ENCODE peak calls at places on chromosomes 5 and 9, in ten cellular contexts. P, S, K, I, G, L, Q, N, O and J are unnamed samples.

GRCh38 chr5:172641359-172642045 is 439 bp downstream of the NEURL1B start:
- DNase-seq in P (no peak), S (no peak), K (no peak), I (no peak), G (peak), L (no peak), Q (no peak), N (no peak), O (peak), J (peak)

GRCh38 chr9:69946800-69947437 is 96.7 kb upstream of the MAMDC2 start:
- DNase-seq in P (peak), S (no peak), K (peak), I (peak), G (no peak), L (peak), Q (no peak), N (no peak), O (no peak), J (no peak)

GRCh38 chr5:116585227-116585626 is 10.6 kb upstream of the SEMA6A start:
- DNase-seq in P (no peak), S (no peak), K (no peak), I (no peak), G (no peak), L (no peak), Q (no peak), N (no peak), O (no peak), J (no peak)

GRCh38 chr9:91047993-91048607 is 246.5 kb downstream of the SYK start:
- DNase-seq in P (no peak), S (no peak), K (peak), I (no peak), G (no peak), L (peak), Q (no peak), N (no peak), O (no peak), J (no peak)

GRCh38 chr5:86617309-86617755 is 409 bp upstream of the COX7C start:
- DNase-seq in P (no peak), S (no peak), K (no peak), I (no peak), G (no peak), L (no peak), Q (no peak), N (no peak), O (no peak), J (no peak)

GRCh38 chr5:80930940-80931339 is 29.2 kb upstream of the RASGRF2 start:
- DNase-seq in P (no peak), S (no peak), K (no peak), I (no peak), G (no peak), L (no peak), Q (no peak), N (no peak), O (no peak), J (no peak)

GRCh38 chr9:102483666-102484065 is 511.5 kb upstream of the CYLC2 start:
- DNase-seq in P (no peak), S (no peak), K (no peak), I (no peak), G (no peak), L (no peak), Q (no peak), N (no peak), O (no peak), J (no peak)

GRCh38 chr9:124747065-124747464 is 24.0 kb downstream of the NR6A1 start:
- DNase-seq in P (no peak), S (no peak), K (no peak), I (no peak), G (no peak), L (no peak), Q (no peak), N (no peak), O (no peak), J (no peak)

GRCh38 chr5:119811443-119811842 is 182.1 kb downstream of the FAM170A start:
- DNase-seq in P (no peak), S (no peak), K (no peak), I (no peak), G (no peak), L (no peak), Q (no peak), N (no peak), O (no peak), J (no peak)
- TF ChIP-seq CTCF in P (no peak), S (no peak), K (no peak), I (no peak), G (no peak), L (no peak), Q (no peak), N (no peak), O (no peak), J (no peak)

GRCh38 chr5:140106805-140107311 is 7.1 kb upstream of the PURA start:
- DNase-seq in P (no peak), S (no peak), K (no peak), I (no peak), G (no peak), L (no peak), Q (no peak), N (no peak), O (no peak), J (no peak)

GRCh38 chr5:140106101-140106500 is 7.8 kb upstream of the PURA start:
- DNase-seq in P (peak), S (no peak), K (no peak), I (no peak), G (no peak), L (no peak), Q (no peak), N (no peak), O (no peak), J (no peak)

GRCh38 chr5:140108093-140109049 is 5.5 kb upstream of the PURA start:
- DNase-seq in P (no peak), S (peak), K (no peak), I (no peak), G (peak), L (no peak), Q (no peak), N (peak), O (peak), J (no peak)

GRCh38 chr5:140109050-140109817 is 4.7 kb upstream of the PURA start:
- DNase-seq in P (no peak), S (no peak), K (peak), I (no peak), G (no peak), L (no peak), Q (no peak), N (no peak), O (no peak), J (no peak)

DNA sequence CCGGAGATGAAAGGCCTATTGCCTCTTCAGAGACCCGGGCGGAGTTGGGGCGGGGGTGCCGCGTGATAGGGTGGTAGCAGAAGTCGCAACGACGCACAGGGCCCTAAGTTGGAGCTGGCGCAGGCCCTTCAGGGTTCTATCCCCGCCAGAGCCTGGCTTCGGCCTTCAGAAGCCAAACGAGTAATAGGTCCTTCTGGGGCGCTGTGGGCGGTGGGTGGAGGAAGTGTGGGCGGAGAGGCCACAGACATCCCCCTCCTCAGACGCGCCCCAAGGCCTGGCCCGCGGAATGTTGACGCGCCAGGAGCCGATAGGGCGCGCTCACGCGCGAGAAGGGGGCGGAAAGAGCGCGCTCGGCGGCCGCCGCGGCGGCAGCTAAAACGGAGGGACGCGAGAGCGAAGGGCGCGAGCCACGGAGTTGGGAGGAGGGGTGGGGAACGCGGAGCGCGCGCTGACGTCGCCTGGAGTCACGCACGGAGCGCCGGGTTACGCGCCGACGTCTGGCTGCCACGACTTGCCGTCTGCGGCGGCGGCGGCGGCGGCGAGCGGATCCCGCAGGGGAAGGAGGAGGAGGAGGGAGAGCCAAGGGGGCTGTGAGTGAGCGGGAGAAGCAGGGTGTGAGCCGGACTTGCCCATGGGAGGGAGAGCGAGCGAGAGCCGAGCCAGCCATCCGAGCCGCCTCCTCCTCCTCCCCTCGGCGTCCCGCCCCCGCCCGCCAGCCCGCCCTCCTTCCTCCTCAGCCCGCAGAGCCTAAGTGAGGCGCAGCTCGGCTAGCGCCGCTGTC is 6.4 kb upstream of the PURA start:
- DNase-seq in P (peak), S (peak), K (peak), I (peak), G (peak), L (peak), Q (peak), N (peak), O (peak), J (peak)
- TF ChIP-seq CTCF in P (peak), S (peak), K (no peak), I (no peak), G (peak), L (peak), Q (peak), N (peak), O (no peak), J (no peak)

GRCh38 chr5:132465095-132465707 is 25.4 kb downstream of the IRF1 start:
- DNase-seq in P (no peak), S (no peak), K (no peak), I (no peak), G (no peak), L (no peak), Q (no peak), N (no peak), O (no peak), J (no peak)
- TF ChIP-seq CTCF in P (no peak), S (no peak), K (no peak), I (no peak), G (no peak), L (no peak), Q (no peak), N (no peak), O (no peak), J (no peak)

GRCh38 chr5:27124590-27124989 is 86.2 kb upstream of the CDH9 start:
- DNase-seq in P (no peak), S (no peak), K (peak), I (no peak), G (no peak), L (peak), Q (no peak), N (no peak), O (no peak), J (no peak)
- TF ChIP-seq CTCF in P (peak), S (no peak), K (no peak), I (peak), G (peak), L (peak), Q (no peak), N (no peak), O (no peak), J (no peak)

GRCh38 chr9:86990276-86990675 is 43.0 kb upstream of the GAS1 start:
- DNase-seq in P (no peak), S (no peak), K (peak), I (no peak), G (no peak), L (no peak), Q (no peak), N (no peak), O (no peak), J (no peak)

GRCh38 chr9:86994231-86994630 is 46.9 kb upstream of the GAS1 start:
- DNase-seq in P (no peak), S (no peak), K (peak), I (no peak), G (no peak), L (no peak), Q (no peak), N (no peak), O (no peak), J (no peak)

GRCh38 chr9:86997158-86997557 is 49.9 kb upstream of the GAS1 start:
- DNase-seq in P (no peak), S (no peak), K (no peak), I (no peak), G (no peak), L (no peak), Q (no peak), N (no peak), O (no peak), J (no peak)

GRCh38 chr9:86997961-86998360 is 50.7 kb upstream of the GAS1 start:
- DNase-seq in P (no peak), S (no peak), K (no peak), I (no peak), G (no peak), L (no peak), Q (no peak), N (no peak), O (no peak), J (no peak)

GRCh38 chr9:86993830-86994229 is 46.5 kb upstream of the GAS1 start:
- DNase-seq in P (no peak), S (no peak), K (no peak), I (no peak), G (no peak), L (no peak), Q (no peak), N (no peak), O (no peak), J (no peak)
- TF ChIP-seq CTCF in P (no peak), S (no peak), K (no peak), I (no peak), G (no peak), L (no peak), Q (no peak), N (no peak), O (no peak), J (no peak)

GRCh38 chr5:15796557-15796956 is 296.6 kb downstream of the FBXL7 start:
- DNase-seq in P (no peak), S (no peak), K (no peak), I (no peak), G (no peak), L (no peak), Q (no peak), N (no peak), O (no peak), J (no peak)
- TF ChIP-seq CTCF in P (no peak), S (no peak), K (no peak), I (no peak), G (no peak), L (no peak), Q (no peak), N (no peak), O (no peak), J (no peak)